ENCODE peak calls at places on chromosome 4, in eight cellular contexts. One of them, this sample, is unnamed.
A peak's percentile ranks its signal among the peaks of the same experiment; 100 is the strongest.

GRCh38 chr4:13344216-13344615 is 139.9 kb downstream of the RAB28 start:
- DNase-seq in GM23338: no peak
- DNase-seq in OCI-LY7: no peak
- DNase-seq in MM.1S: no peak
- DNase-seq in neural progenitor cell: no peak
- DNase-seq in HCT116: no peak
- DNase-seq in PC-3: peak; percentile 11
- DNase-seq in SK-N-SH: no peak
- DNase-seq in this sample: no peak

GRCh38 chr4:83358410-83358809 is 23.8 kb upstream of the HPSE start:
- DNase-seq in MM.1S: no peak
- DNase-seq in SK-N-SH: no peak
- DNase-seq in PC-3: peak; percentile 66
- DNase-seq in neural progenitor cell: no peak
- DNase-seq in GM23338: no peak
- DNase-seq in HCT116: no peak
- DNase-seq in OCI-LY7: no peak
- DNase-seq in this sample: peak; percentile 37

GRCh38 chr4:77172336-77172735 is 15.3 kb downstream of the CCNG2 start:
- DNase-seq in OCI-LY7: no peak
- DNase-seq in SK-N-SH: no peak
- DNase-seq in GM23338: no peak
- DNase-seq in neural progenitor cell: no peak
- DNase-seq in HCT116: no peak
- DNase-seq in MM.1S: no peak
- DNase-seq in PC-3: peak; percentile 65
- DNase-seq in this sample: no peak

GRCh38 chr4:150131581-150132228 is 53.5 kb downstream of the DCLK2 start:
- DNase-seq in neural progenitor cell: no peak
- DNase-seq in OCI-LY7: no peak
- DNase-seq in PC-3: no peak
- DNase-seq in GM23338: no peak
- DNase-seq in SK-N-SH: no peak
- DNase-seq in MM.1S: no peak
- DNase-seq in HCT116: no peak
- DNase-seq in this sample: no peak

GRCh38 chr4:56768772-56769171 is 52.7 kb downstream of the SPINK2 start:
- DNase-seq in PC-3: no peak
- DNase-seq in GM23338: peak; percentile 68
- DNase-seq in MM.1S: no peak
- DNase-seq in HCT116: no peak
- DNase-seq in OCI-LY7: no peak
- DNase-seq in neural progenitor cell: no peak
- DNase-seq in SK-N-SH: no peak
- DNase-seq in this sample: peak; percentile 65

GRCh38 chr4:134708616-134709015 is 507.0 kb upstream of the PABPC4L start:
- DNase-seq in MM.1S: no peak
- DNase-seq in SK-N-SH: no peak
- DNase-seq in neural progenitor cell: no peak
- DNase-seq in HCT116: no peak
- DNase-seq in GM23338: no peak
- DNase-seq in PC-3: no peak
- DNase-seq in OCI-LY7: no peak
- DNase-seq in this sample: no peak

GRCh38 chr4:56531823-56532222 is 26.2 kb downstream of the ARL9 start:
- DNase-seq in MM.1S: no peak
- DNase-seq in SK-N-SH: no peak
- DNase-seq in neural progenitor cell: no peak
- DNase-seq in OCI-LY7: no peak
- DNase-seq in PC-3: no peak
- DNase-seq in HCT116: no peak
- DNase-seq in GM23338: no peak
- DNase-seq in this sample: no peak

GRCh38 chr4:72858328-72858727 is 211.2 kb downstream of the COX18 start:
- DNase-seq in OCI-LY7: no peak
- DNase-seq in neural progenitor cell: no peak
- DNase-seq in SK-N-SH: no peak
- DNase-seq in PC-3: peak; percentile 79
- DNase-seq in HCT116: no peak
- DNase-seq in GM23338: no peak
- DNase-seq in MM.1S: no peak
- DNase-seq in this sample: peak; percentile 26

GRCh38 chr4:82833696-82834313 is 35.2 kb upstream of the SCD5 start:
- DNase-seq in OCI-LY7: no peak
- DNase-seq in neural progenitor cell: no peak
- DNase-seq in MM.1S: no peak
- DNase-seq in PC-3: peak; percentile 68
- DNase-seq in GM23338: no peak
- DNase-seq in HCT116: no peak
- DNase-seq in SK-N-SH: no peak
- DNase-seq in this sample: peak; percentile 78

GRCh38 chr4:38184404-38184803 is 224.2 kb downstream of the PTTG2 start:
- DNase-seq in neural progenitor cell: no peak
- DNase-seq in GM23338: peak; percentile 24
- DNase-seq in HCT116: no peak
- DNase-seq in MM.1S: no peak
- DNase-seq in PC-3: peak; percentile 19
- DNase-seq in SK-N-SH: no peak
- DNase-seq in OCI-LY7: no peak
- DNase-seq in this sample: no peak

GRCh38 chr4:142416711-142417275 is 429.3 kb downstream of the INPP4B start:
- DNase-seq in MM.1S: no peak
- DNase-seq in OCI-LY7: no peak
- DNase-seq in neural progenitor cell: no peak
- DNase-seq in PC-3: peak; percentile 26
- DNase-seq in GM23338: no peak
- DNase-seq in SK-N-SH: no peak
- DNase-seq in HCT116: no peak
- DNase-seq in this sample: no peak

GRCh38 chr4:56372774-56373173 is 14.5 kb downstream of the AASDH start:
- DNase-seq in PC-3: no peak
- DNase-seq in MM.1S: no peak
- DNase-seq in HCT116: no peak
- DNase-seq in SK-N-SH: no peak
- DNase-seq in neural progenitor cell: no peak
- DNase-seq in OCI-LY7: no peak
- DNase-seq in GM23338: no peak
- DNase-seq in this sample: no peak

GRCh38 chr4:155972098-155972497 is 18.4 kb upstream of the CTSO start:
- DNase-seq in SK-N-SH: no peak
- DNase-seq in OCI-LY7: no peak
- DNase-seq in MM.1S: no peak
- DNase-seq in GM23338: peak; percentile 61
- DNase-seq in neural progenitor cell: peak; percentile 53
- DNase-seq in PC-3: peak; percentile 64
- DNase-seq in HCT116: peak; percentile 19
- DNase-seq in this sample: no peak

GRCh38 chr4:150999091-150999490 is 16.0 kb downstream of the LRBA start:
- DNase-seq in PC-3: no peak
- DNase-seq in OCI-LY7: peak; percentile 32
- DNase-seq in SK-N-SH: no peak
- DNase-seq in neural progenitor cell: no peak
- DNase-seq in MM.1S: no peak
- DNase-seq in GM23338: no peak
- DNase-seq in HCT116: no peak
- DNase-seq in this sample: no peak

GRCh38 chr4:72613959-72614358 is 44.9 kb upstream of the ADAMTS3 start:
- DNase-seq in PC-3: no peak
- DNase-seq in HCT116: no peak
- DNase-seq in OCI-LY7: no peak
- DNase-seq in GM23338: no peak
- DNase-seq in neural progenitor cell: peak; percentile 2
- DNase-seq in MM.1S: no peak
- DNase-seq in SK-N-SH: no peak
- DNase-seq in this sample: no peak

GRCh38 chr4:96598465-96598864 is 758.6 kb downstream of the PDHA2 start:
- DNase-seq in HCT116: no peak
- DNase-seq in SK-N-SH: no peak
- DNase-seq in GM23338: peak; percentile 19
- DNase-seq in MM.1S: no peak
- DNase-seq in neural progenitor cell: peak; percentile 45
- DNase-seq in OCI-LY7: no peak
- DNase-seq in PC-3: no peak
- DNase-seq in this sample: peak; percentile 50
- TF ChIP-seq EZH2phosphoT487 in HCT116: no peak
- TF ChIP-seq EZH2phosphoT487 in SK-N-SH: no peak
- TF ChIP-seq EZH2phosphoT487 in GM23338: no peak
- TF ChIP-seq EZH2phosphoT487 in MM.1S: no peak
- TF ChIP-seq EZH2phosphoT487 in neural progenitor cell: no peak
- TF ChIP-seq EZH2phosphoT487 in OCI-LY7: no peak
- TF ChIP-seq EZH2phosphoT487 in PC-3: no peak
- TF ChIP-seq EZH2phosphoT487 in this sample: no peak

GRCh38 chr4:16029329-16029728 is 54.5 kb downstream of the PROM1 start:
- DNase-seq in SK-N-SH: no peak
- DNase-seq in OCI-LY7: no peak
- DNase-seq in PC-3: no peak
- DNase-seq in HCT116: no peak
- DNase-seq in MM.1S: no peak
- DNase-seq in GM23338: peak; percentile 61
- DNase-seq in neural progenitor cell: no peak
- DNase-seq in this sample: no peak
- H3K4me2 ChIP-seq in SK-N-SH: no peak overlapping the region
- H3K4me2 ChIP-seq in OCI-LY7: no peak overlapping the region
- H3K4me2 ChIP-seq in PC-3: no peak overlapping the region
- H3K4me2 ChIP-seq in HCT116: no peak overlapping the region
- H3K4me2 ChIP-seq in MM.1S: no peak overlapping the region
- H3K4me2 ChIP-seq in GM23338: peak overlapping the region; percentile 40
- H3K4me2 ChIP-seq in neural progenitor cell: no peak overlapping the region
- H3K4me2 ChIP-seq in this sample: peak overlapping the region; percentile 56

DNA sequence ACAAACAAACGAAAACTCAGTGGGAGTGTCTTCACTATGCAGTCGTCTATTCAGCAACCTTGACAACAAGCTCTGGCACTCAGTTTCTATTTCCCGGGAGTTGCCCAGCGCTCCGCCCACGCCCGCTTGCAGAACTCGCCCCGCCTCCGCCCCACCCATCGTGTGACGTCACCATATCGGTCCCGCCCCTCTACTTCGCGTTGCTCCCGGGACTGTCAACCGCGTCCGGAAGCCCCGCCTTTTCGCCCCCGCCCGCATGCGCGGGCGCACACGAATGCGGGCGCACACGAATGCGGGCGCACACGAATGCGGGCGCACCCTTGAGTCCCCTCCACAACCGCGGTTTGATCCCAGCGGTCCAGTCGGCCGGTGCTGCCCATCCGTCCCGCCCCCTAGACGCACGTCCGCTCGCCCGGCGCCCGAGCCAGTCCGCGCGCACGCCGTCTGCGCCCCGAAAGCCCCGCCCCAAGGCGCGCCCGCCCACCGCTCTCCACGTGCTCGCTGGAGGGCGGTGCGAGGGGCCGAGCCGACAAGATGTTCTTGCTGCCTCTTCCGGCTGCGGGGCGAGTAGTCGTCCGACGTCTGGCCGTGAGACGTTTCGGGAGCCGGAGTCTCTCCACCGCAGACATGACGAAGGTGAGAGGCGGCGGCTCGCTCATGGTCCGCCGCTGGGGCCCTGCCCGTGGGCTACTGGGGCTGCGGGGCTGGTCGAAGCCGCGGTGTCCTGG is at the start of gene LAP3:
- DNase-seq in MM.1S: peak; percentile 97
- DNase-seq in neural progenitor cell: peak; percentile 98
- DNase-seq in PC-3: peak; percentile 90
- DNase-seq in HCT116: peak; percentile 88
- DNase-seq in SK-N-SH: peak; percentile 97
- DNase-seq in GM23338: peak; percentile 95
- DNase-seq in OCI-LY7: peak; percentile 97
- DNase-seq in this sample: peak; percentile 98
- TF ChIP-seq CTCF in MM.1S: no peak
- TF ChIP-seq CTCF in neural progenitor cell: no peak
- TF ChIP-seq CTCF in PC-3: no peak
- TF ChIP-seq CTCF in HCT116: no peak
- TF ChIP-seq CTCF in SK-N-SH: no peak
- TF ChIP-seq CTCF in GM23338: no peak
- TF ChIP-seq CTCF in OCI-LY7: no peak
- TF ChIP-seq CTCF in this sample: no peak

GRCh38 chr4:47668810-47669408 is 169.0 kb downstream of the CORIN start:
- DNase-seq in GM23338: peak; percentile 65
- DNase-seq in neural progenitor cell: peak; percentile 43
- DNase-seq in HCT116: peak; percentile 36
- DNase-seq in SK-N-SH: peak; percentile 43
- DNase-seq in MM.1S: peak; percentile 63
- DNase-seq in OCI-LY7: peak; percentile 39
- DNase-seq in PC-3: peak; percentile 62
- DNase-seq in this sample: peak; percentile 70
- TF ChIP-seq EZH2phosphoT487 in GM23338: no peak
- TF ChIP-seq EZH2phosphoT487 in neural progenitor cell: no peak
- TF ChIP-seq EZH2phosphoT487 in HCT116: no peak
- TF ChIP-seq EZH2phosphoT487 in SK-N-SH: no peak
- TF ChIP-seq EZH2phosphoT487 in MM.1S: no peak
- TF ChIP-seq EZH2phosphoT487 in OCI-LY7: no peak
- TF ChIP-seq EZH2phosphoT487 in PC-3: no peak
- TF ChIP-seq EZH2phosphoT487 in this sample: no peak